ENCODE peak calls at places on chromosomes 11 and 22, in six cellular contexts. E, M, V, Q, B and Y are unnamed samples.

GRCh38 chr22:46043816-46044717 is 67.1 kb upstream of the WNT7B start:
- DNase-seq in V (no peak), B (peak; percentile 70), Q (no peak), M (no peak), E (peak; percentile 79), Y (no peak)

GRCh38 chr11:87097582-87097981 is 59.8 kb downstream of the TMEM135 start:
- DNase-seq in M (peak; percentile 15), B (peak; percentile 22), Q (no peak), V (no peak), E (no peak), Y (no peak)

GRCh38 chr11:122556605-122557004 is 98.9 kb upstream of the UBASH3B start:
- DNase-seq in B (no peak), E (no peak), Q (peak; percentile 20), M (peak; percentile 18), V (no peak), Y (no peak)

GRCh38 chr11:60625262-60625661 is 74.2 kb upstream of the MS4A8 start:
- DNase-seq in B (peak; percentile 25), V (no peak), M (peak; percentile 36), E (no peak), Q (no peak), Y (peak; percentile 2)

GRCh38 chr11:111777094-111778046 is 11.2 kb upstream of the PPP2R1B start:
- DNase-seq in E (no peak), V (peak; percentile 41), B (peak; percentile 51), Q (no peak), M (peak; percentile 82), Y (no peak)

GRCh38 chr11:6629892-6630631 is 10.8 kb upstream of the TPP1 start:
- DNase-seq in V (no peak), B (no peak), Q (no peak), E (no peak), M (no peak), Y (no peak)

GRCh38 chr11:68832476-68833176 is 9.1 kb downstream of the CPT1A start:
- DNase-seq in E (no peak), Q (no peak), M (peak; percentile 68), V (no peak), B (peak; percentile 18), Y (no peak)

GRCh38 chr11:112785104-112785503 is 176.1 kb upstream of the NCAM1 start:
- DNase-seq in E (peak; percentile 71), B (no peak), V (no peak), M (peak; percentile 77), Q (peak; percentile 26), Y (no peak)

GRCh38 chr11:120517390-120518315 is 6.1 kb downstream of the GRIK4 start:
- DNase-seq in B (no peak), Q (no peak), V (no peak), M (no peak), E (no peak), Y (no peak)

GRCh38 chr11:15707971-15708370 is 593.2 kb downstream of the INSC start:
- DNase-seq in M (no peak), B (no peak), V (no peak), E (no peak), Q (no peak), Y (no peak)

GRCh38 chr22:36238348-36239149 is 778 bp downstream of the APOL2 start:
- DNase-seq in M (no peak), V (no peak), Q (peak; percentile 18), B (no peak), E (peak; percentile 72), Y (no peak)

GRCh38 chr11:131579932-131580387 is 209.5 kb downstream of the NTM start:
- DNase-seq in Q (peak; percentile 18), M (peak; percentile 93), V (peak; percentile 82), B (peak; percentile 1), E (no peak), Y (peak; percentile 39)

GRCh38 chr11:69370984-69371709 is 77.2 kb downstream of the MYEOV start:
- DNase-seq in Q (peak; percentile 7), V (no peak), E (no peak), M (no peak), B (no peak), Y (no peak)

GRCh38 chr11:102347526-102348331 is 715 bp downstream of the BIRC2 start:
- DNase-seq in E (no peak), Q (no peak), V (no peak), M (peak; percentile 30), B (peak; percentile 64), Y (no peak)

GRCh38 chr11:72630104-72630852 is 43.9 kb downstream of the PDE2A start:
- DNase-seq in M (no peak), V (no peak), E (no peak), B (no peak), Q (no peak), Y (no peak)

GRCh38 chr11:111101836-111102235 is 143.7 kb upstream of the POU2AF2 start:
- DNase-seq in B (no peak), E (no peak), M (no peak), V (no peak), Q (no peak), Y (no peak)

GRCh38 chr11:71251761-71252433 is 480 bp downstream of the SHANK2 start:
- DNase-seq in V (no peak), B (no peak), E (no peak), Q (no peak), M (no peak), Y (no peak)

GRCh38 chr11:64056213-64056785 is 20.6 kb downstream of the FLRT1 start:
- DNase-seq in Q (no peak), E (no peak), B (no peak), M (no peak), V (no peak), Y (no peak)

GRCh38 chr11:8858808-8859207 is 52.2 kb upstream of the AKIP1 start:
- DNase-seq in B (no peak), V (no peak), M (no peak), E (no peak), Q (no peak), Y (no peak)

GRCh38 chr11:45163956-45164575 is 17.6 kb downstream of the PRDM11 start:
- DNase-seq in M (no peak), V (no peak), B (no peak), E (no peak), Q (no peak), Y (no peak)

GRCh38 chr11:59199546-59200420 is 12.9 kb downstream of the MPEG1 start:
- DNase-seq in M (no peak), E (no peak), B (no peak), V (no peak), Q (no peak), Y (no peak)

GRCh38 chr11:57461841-57462489 is 1.6 kb downstream of the RTN4RL2 start:
- DNase-seq in B (no peak), E (no peak), M (no peak), V (no peak), Q (no peak), Y (no peak)

GRCh38 chr11:103877221-103877620 is 159.2 kb upstream of the DDI1 start:
- DNase-seq in B (peak; percentile 5), E (no peak), M (peak; percentile 26), V (no peak), Q (no peak), Y (no peak)

GRCh38 chr11:125925247-125925740 is 20.6 kb upstream of the VSIG10L2 start:
- DNase-seq in E (no peak), M (no peak), V (no peak), Q (no peak), B (no peak), Y (no peak)
- H3K4me3 ChIP-seq in E (no peak overlapping the region), M (no peak overlapping the region), V (no peak overlapping the region), Q (no peak overlapping the region), B (no peak overlapping the region), Y (no peak overlapping the region)

DNA sequence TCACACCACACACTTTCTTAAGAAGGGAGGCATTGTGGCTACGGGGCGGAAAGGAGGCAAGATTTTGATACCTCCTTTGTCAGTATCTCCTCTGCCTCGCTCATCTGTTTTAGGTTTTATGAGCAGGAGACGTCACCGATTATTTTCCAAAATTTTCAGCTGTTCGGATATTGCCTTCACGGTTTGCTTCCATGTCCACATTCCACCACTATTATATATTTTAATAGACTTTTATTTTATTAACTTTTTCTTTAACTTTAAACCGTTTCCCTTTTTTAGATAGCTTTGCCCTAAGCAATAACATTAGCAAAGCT is 33.7 kb upstream of the CREB3L1 start:
- DNase-seq in Q (no peak), B (no peak), E (no peak), M (no peak), V (no peak), Y (no peak)
- H3K4me3 ChIP-seq in Q (peak overlapping the region; percentile 66), B (peak overlapping the region; percentile 52), E (peak overlapping the region; percentile 70), M (peak overlapping the region; percentile 59), V (peak overlapping the region; percentile 56), Y (peak overlapping the region; percentile 44)

GRCh38 chr11:66004186-66004585 is 1.9 kb downstream of the BANF1 start:
- DNase-seq in B (no peak), M (no peak), E (no peak), V (no peak), Q (no peak), Y (no peak)
- H3K4me3 ChIP-seq in B (no peak overlapping the region), M (no peak overlapping the region), E (no peak overlapping the region), V (no peak overlapping the region), Q (peak overlapping the region; percentile 8), Y (no peak overlapping the region)

GRCh38 chr11:829946-830294 is 2.2 kb downstream of the CRACR2B start:
- DNase-seq in M (no peak), E (no peak), B (no peak), Q (no peak), V (no peak), Y (no peak)

GRCh38 chr11:832529-833113 is at the start of gene CD151:
- DNase-seq in E (no peak), V (no peak), Q (no peak), B (peak; percentile 63), M (peak; percentile 50), Y (no peak)

GRCh38 chr11:830295-831131 is 2.2 kb upstream of the CD151 start:
- DNase-seq in E (no peak), B (peak; percentile 48), M (peak; percentile 40), V (no peak), Q (peak; percentile 79), Y (no peak)

GRCh38 chr11:831951-832528 is 712 bp upstream of the CD151 start:
- DNase-seq in E (no peak), V (no peak), B (no peak), Q (no peak), M (no peak), Y (no peak)

DNA sequence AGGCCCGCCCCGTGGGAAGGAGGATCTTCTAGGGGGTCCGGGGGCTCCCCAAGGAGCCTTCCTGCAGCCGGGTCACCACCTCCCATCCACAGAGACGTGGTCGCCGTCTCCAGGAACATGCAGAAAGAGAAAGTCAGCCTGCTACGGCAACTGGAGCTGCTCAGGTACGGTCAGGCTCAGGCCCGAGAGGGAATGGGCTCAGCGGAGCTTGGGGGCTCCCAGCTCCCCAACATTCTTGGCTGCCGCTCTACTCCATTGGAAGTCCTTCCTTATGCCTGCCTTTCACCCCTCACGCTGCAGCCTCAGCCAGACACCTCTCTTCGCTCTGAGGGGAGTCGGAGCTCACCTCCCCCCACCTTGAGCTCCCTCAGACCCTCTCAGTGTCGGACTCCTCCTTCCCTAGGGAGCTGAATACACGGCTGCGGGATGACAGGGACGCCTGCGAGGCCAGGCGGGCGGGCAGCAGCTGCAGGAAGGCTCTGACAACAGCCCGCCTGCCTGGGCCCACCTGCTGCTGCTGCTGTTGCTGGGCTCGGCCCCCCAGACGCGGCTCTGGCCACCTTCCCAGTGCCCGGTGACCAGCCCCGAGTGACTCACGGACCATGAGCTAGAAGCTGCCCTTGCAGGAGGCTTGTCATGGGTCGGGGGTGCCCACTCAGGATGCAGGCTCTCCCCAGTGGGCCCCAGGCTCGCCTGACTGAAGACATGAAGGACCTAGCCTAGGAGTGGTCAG is 1.5 kb upstream of the CD151 start:
- DNase-seq in Q (no peak), M (no peak), V (no peak), B (no peak), E (no peak), Y (no peak)
- H3K4me3 ChIP-seq in Q (peak overlapping the region; percentile 57), M (no peak overlapping the region), V (peak overlapping the region; percentile 30), B (no peak overlapping the region), E (no peak overlapping the region), Y (peak overlapping the region; percentile 42)